ENCODE peak calls at places on chromosomes 12 and 14, in four cellular contexts. One of them, this sample, is unnamed.

GRCh38 chr12:7642876-7643309 is 22.8 kb downstream of the APOBEC1 start:
- DNase-seq in K562: peak
- DNase-seq in A549: peak
- DNase-seq in HepG2: peak
- DNase-seq in this sample: peak

GRCh38 chr14:60327447-60328331 is 78.7 kb downstream of the PPM1A start:
- DNase-seq in K562: no peak
- DNase-seq in HepG2: no peak
- DNase-seq in A549: peak
- DNase-seq in this sample: peak

GRCh38 chr12:19546027-19546426 is 106.7 kb downstream of the AEBP2 start:
- DNase-seq in K562: no peak
- DNase-seq in HepG2: no peak
- DNase-seq in A549: no peak
- DNase-seq in this sample: no peak

GRCh38 chr14:72033331-72033730 is 101.1 kb downstream of the RGS6 start:
- DNase-seq in HepG2: no peak
- DNase-seq in K562: no peak
- DNase-seq in A549: no peak
- DNase-seq in this sample: no peak

GRCh38 chr12:80513211-80513610 is 69.2 kb downstream of the PTPRQ start:
- DNase-seq in HepG2: no peak
- DNase-seq in K562: no peak
- DNase-seq in A549: no peak
- DNase-seq in this sample: no peak

GRCh38 chr12:6056406-6057211 is 67.9 kb downstream of the VWF start:
- DNase-seq in K562: peak
- DNase-seq in HepG2: peak
- DNase-seq in A549: peak
- DNase-seq in this sample: peak

GRCh38 chr14:96251656-96252155 is 4.3 kb upstream of the BDKRB1 start:
- DNase-seq in HepG2: no peak
- DNase-seq in K562: no peak
- DNase-seq in A549: no peak
- DNase-seq in this sample: no peak

GRCh38 chr14:95222151-95222631 is 64.9 kb upstream of the DICER1 start:
- DNase-seq in K562: no peak
- DNase-seq in HepG2: peak
- DNase-seq in A549: no peak
- DNase-seq in this sample: no peak

GRCh38 chr12:66235626-66236281 is 46.7 kb downstream of the IRAK3 start:
- DNase-seq in HepG2: no peak
- DNase-seq in K562: no peak
- DNase-seq in A549: peak
- DNase-seq in this sample: no peak

GRCh38 chr14:99393059-99393655 is 87.5 kb downstream of the SETD3 start:
- DNase-seq in K562: peak
- DNase-seq in A549: peak
- DNase-seq in HepG2: peak
- DNase-seq in this sample: peak

GRCh38 chr12:12723681-12724420 is 6.7 kb downstream of the CDKN1B start:
- DNase-seq in K562: peak
- DNase-seq in A549: peak
- DNase-seq in HepG2: no peak
- DNase-seq in this sample: peak
- TF ChIP-seq HMGXB4 in K562: no peak
- TF ChIP-seq HMGXB4 in A549: peak
- TF ChIP-seq HMGXB4 in HepG2: peak
- TF ChIP-seq HMGXB4 in this sample: peak

DNA sequence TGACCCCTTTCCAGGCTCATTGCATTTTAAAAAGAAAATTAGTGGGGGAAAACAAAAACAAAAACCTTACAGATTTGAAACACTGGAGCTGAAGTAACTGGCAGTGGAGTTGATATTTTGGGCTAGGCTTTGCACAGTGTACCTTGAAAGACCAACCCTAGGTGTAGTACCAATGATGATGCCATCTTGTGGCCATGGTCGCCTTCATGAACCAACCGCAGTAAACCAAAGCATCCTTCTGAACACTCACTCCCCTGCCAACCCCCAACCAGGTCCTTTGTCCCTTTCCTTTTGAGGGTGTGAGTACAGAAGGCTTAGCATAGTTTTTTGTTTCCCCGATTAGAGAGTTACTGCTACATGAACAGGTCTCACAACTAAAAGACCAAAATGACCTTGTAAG is 5.9 kb downstream of the TOMM20L start:
- DNase-seq in A549: peak
- DNase-seq in HepG2: no peak
- DNase-seq in K562: no peak
- DNase-seq in this sample: no peak
- TF ChIP-seq HMGXB4 in A549: no peak
- TF ChIP-seq HMGXB4 in HepG2: no peak
- TF ChIP-seq HMGXB4 in K562: no peak
- TF ChIP-seq HMGXB4 in this sample: no peak

GRCh38 chr14:84144166-84144565 is 1385.8 kb upstream of the FLRT2 start:
- DNase-seq in K562: no peak
- DNase-seq in A549: no peak
- DNase-seq in HepG2: no peak
- DNase-seq in this sample: no peak
- TF ChIP-seq HMGXB4 in K562: no peak
- TF ChIP-seq HMGXB4 in A549: no peak
- TF ChIP-seq HMGXB4 in HepG2: no peak
- TF ChIP-seq HMGXB4 in this sample: no peak

DNA sequence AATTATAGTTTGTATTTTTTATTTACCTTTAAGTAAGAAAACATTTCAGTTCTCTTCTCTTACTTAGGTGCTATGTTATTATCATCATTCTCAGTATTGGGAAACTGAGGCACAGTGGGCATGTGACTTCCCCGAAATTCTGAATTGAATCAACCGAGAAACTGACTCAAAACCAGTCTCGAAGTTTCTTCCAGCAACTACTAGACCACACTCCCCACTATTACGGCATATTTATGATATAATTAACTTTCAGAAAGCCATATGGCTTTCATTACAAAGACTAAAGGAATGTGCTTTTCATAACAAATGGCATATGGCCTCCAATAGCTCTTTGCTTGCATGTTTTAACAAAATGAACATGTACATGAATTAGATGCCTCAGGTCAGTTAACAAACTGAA is 182.8 kb upstream of the SLC38A2 start:
- DNase-seq in HepG2: no peak
- DNase-seq in A549: no peak
- DNase-seq in K562: no peak
- DNase-seq in this sample: no peak
- TF ChIP-seq HMGXB4 in HepG2: no peak
- TF ChIP-seq HMGXB4 in A549: no peak
- TF ChIP-seq HMGXB4 in K562: no peak
- TF ChIP-seq HMGXB4 in this sample: no peak

DNA sequence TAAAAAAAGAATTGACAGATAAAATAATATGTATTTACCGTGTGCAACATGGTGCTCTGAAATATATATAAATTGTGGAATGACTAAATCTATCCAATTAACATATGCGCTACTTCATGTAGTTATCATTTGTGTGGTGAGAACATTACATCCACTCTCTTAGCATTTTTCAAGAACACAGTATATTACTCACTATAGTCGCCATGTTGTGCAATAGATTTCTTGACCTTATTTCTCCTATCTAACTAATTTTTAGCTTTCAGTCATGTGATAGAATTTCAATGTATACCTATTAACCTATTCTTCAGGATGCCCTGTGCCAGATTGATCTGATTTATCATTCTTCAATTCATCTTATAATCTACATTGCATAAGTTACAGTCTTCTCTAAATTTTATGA is 178.6 kb downstream of the BCAT1 start:
- DNase-seq in HepG2: no peak
- DNase-seq in K562: no peak
- DNase-seq in A549: no peak
- DNase-seq in this sample: no peak
- TF ChIP-seq HMGXB4 in HepG2: no peak
- TF ChIP-seq HMGXB4 in K562: no peak
- TF ChIP-seq HMGXB4 in A549: no peak
- TF ChIP-seq HMGXB4 in this sample: no peak

GRCh38 chr12:126157575-126157966 is 1092.3 kb downstream of the AACS start:
- DNase-seq in A549: no peak
- DNase-seq in HepG2: no peak
- DNase-seq in K562: no peak
- DNase-seq in this sample: no peak
- TF ChIP-seq HMGXB4 in A549: no peak
- TF ChIP-seq HMGXB4 in HepG2: no peak
- TF ChIP-seq HMGXB4 in K562: no peak
- TF ChIP-seq HMGXB4 in this sample: no peak

GRCh38 chr12:110403975-110404675 is 617 bp upstream of the ANAPC7 start:
- DNase-seq in A549: peak
- DNase-seq in K562: peak
- DNase-seq in HepG2: peak
- DNase-seq in this sample: peak
- TF ChIP-seq HMGXB4 in A549: no peak
- TF ChIP-seq HMGXB4 in K562: no peak
- TF ChIP-seq HMGXB4 in HepG2: no peak
- TF ChIP-seq HMGXB4 in this sample: no peak

GRCh38 chr14:100680439-100681051 is 46.1 kb upstream of the DLK1 start:
- DNase-seq in K562: peak
- DNase-seq in HepG2: no peak
- DNase-seq in A549: no peak
- DNase-seq in this sample: no peak
- TF ChIP-seq HMGXB4 in K562: no peak
- TF ChIP-seq HMGXB4 in HepG2: no peak
- TF ChIP-seq HMGXB4 in A549: no peak
- TF ChIP-seq HMGXB4 in this sample: no peak

DNA sequence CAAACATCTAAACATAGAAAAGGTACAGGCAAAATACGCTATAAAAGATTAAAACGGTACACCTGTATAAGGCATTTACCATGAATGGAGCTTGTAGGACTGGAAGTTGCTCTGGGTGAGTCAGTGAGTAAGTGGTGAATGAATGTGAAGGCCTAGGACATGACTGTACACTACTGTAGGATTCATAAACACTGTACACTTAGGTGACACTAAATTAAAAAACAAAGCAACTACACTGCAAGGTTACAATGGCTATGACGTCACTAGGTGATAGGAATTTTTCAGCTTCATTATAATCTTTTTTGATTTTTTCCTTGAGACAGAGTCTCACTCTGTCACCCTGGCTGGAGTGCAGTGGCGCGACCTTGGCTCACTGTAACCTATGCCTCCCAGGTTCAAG is 269.2 kb downstream of the KSR2 start:
- DNase-seq in HepG2: no peak
- DNase-seq in A549: no peak
- DNase-seq in K562: no peak
- DNase-seq in this sample: no peak
- TF ChIP-seq HMGXB4 in HepG2: no peak
- TF ChIP-seq HMGXB4 in A549: no peak
- TF ChIP-seq HMGXB4 in K562: no peak
- TF ChIP-seq HMGXB4 in this sample: no peak